ENCODE peak calls at places on chromosomes 16 and 17, in nine cellular contexts. K is stimulated activated CD8-positive, alpha-beta memory T cell treated with anti-CD3 and anti-CD28 coated beads, Interleukin-4, amount 100 ng/mL, for 4 hours; S is HS-5; E is activated naive CD4-positive, alpha-beta T cell; U is EL; R is HEK293T; G is SK-N-DZ; Z is effector CD4-positive, alpha-beta T cell; O is mucosa of gallbladder. H is an unnamed sample.

GRCh38 chr17:13513039-13513405 is 88.7 kb downstream of the HS3ST3A1 start:
- DNase-seq in K (no peak), G (peak; percentile 47), O (no peak), R (no peak), S (no peak), E (no peak), Z (no peak), U (peak; percentile 34), H (no peak)

GRCh38 chr16:57245472-57246113 is 534 bp downstream of the ARL2BP start:
- DNase-seq in O (no peak), Z (no peak), K (no peak), G (no peak), R (peak; percentile 43), E (peak; percentile 43), S (no peak), U (peak; percentile 27), H (peak; percentile 55)

GRCh38 chr16:26981266-26981938 is 85.3 kb upstream of the C16orf82 start:
- DNase-seq in U (peak; percentile 66), K (no peak), O (no peak), R (no peak), Z (no peak), G (no peak), S (no peak), E (no peak), H (no peak)

GRCh38 chr16:23670137-23670776 is 8.4 kb upstream of the PLK1 start:
- DNase-seq in Z (no peak), E (no peak), S (peak; percentile 74), U (peak; percentile 84), O (no peak), R (no peak), G (no peak), K (no peak), H (no peak)

GRCh38 chr17:43220511-43221125 is 7.8 kb downstream of the CCDC200 start:
- DNase-seq in Z (no peak), U (no peak), G (no peak), E (no peak), S (no peak), R (no peak), O (no peak), K (no peak), H (no peak)

GRCh38 chr17:70187383-70187782 is 18.1 kb downstream of the KCNJ2 start:
- DNase-seq in O (no peak), Z (no peak), G (no peak), E (no peak), K (no peak), R (no peak), U (no peak), S (no peak), H (no peak)

GRCh38 chr16:79509221-79509631 is 91.3 kb downstream of the MAF start:
- DNase-seq in K (no peak), E (no peak), O (peak; percentile 64), G (no peak), R (no peak), Z (no peak), S (no peak), U (no peak), H (no peak)

GRCh38 chr17:65365209-65365608 is 196.2 kb downstream of the AXIN2 start:
- DNase-seq in O (no peak), U (no peak), G (no peak), Z (no peak), E (no peak), R (no peak), S (no peak), K (no peak), H (no peak)

GRCh38 chr16:23125277-23125676 is 24.0 kb downstream of the USP31 start:
- DNase-seq in S (no peak), Z (no peak), K (no peak), R (no peak), E (no peak), G (no peak), O (no peak), U (no peak), H (no peak)

GRCh38 chr16:84247341-84247740 is 7.5 kb upstream of the KCNG4 start:
- DNase-seq in U (peak; percentile 58), E (no peak), Z (no peak), K (no peak), G (no peak), R (no peak), S (no peak), O (no peak), H (no peak)

GRCh38 chr17:933168-934083 is 46.1 kb downstream of the NXN start:
- DNase-seq in K (no peak), S (peak; percentile 76), E (no peak), G (peak; percentile 50), Z (no peak), O (peak; percentile 60), R (peak; percentile 52), U (peak; percentile 98), H (no peak)

GRCh38 chr17:5522476-5522875 is 36.1 kb downstream of the MIS12 start:
- DNase-seq in S (no peak), K (no peak), R (no peak), G (no peak), Z (no peak), O (no peak), E (no peak), U (no peak), H (no peak)

GRCh38 chr17:38889745-38890409 is 20.0 kb downstream of the LASP1 start:
- DNase-seq in G (no peak), K (no peak), U (no peak), R (no peak), S (no peak), Z (no peak), E (no peak), O (no peak), H (no peak)

GRCh38 chr17:10435096-10435495 is 13.3 kb upstream of the MYH8 start:
- DNase-seq in E (no peak), O (no peak), U (peak; percentile 73), R (no peak), Z (no peak), G (no peak), S (no peak), K (no peak), H (no peak)